ENCODE peak calls at places on chromosomes 7 and 10, in five cellular contexts. F, J, R, Q and Y are unnamed samples.

GRCh38 chr10:103055105-103055504 is 137.0 kb downstream of the CNNM2 start:
- DNase-seq in F (no peak), J (no peak), R (no peak), Q (no peak), Y (no peak)

GRCh38 chr7:4207011-4207410 is 475.1 kb upstream of the FOXK1 start:
- DNase-seq in R (no peak), Q (no peak), J (no peak), F (no peak), Y (no peak)

GRCh38 chr10:132186488-132187413 is at the start of gene DPYSL4:
- DNase-seq in Q (no peak), R (peak), F (no peak), J (peak), Y (no peak)

GRCh38 chr10:97852277-97852676 is 2.6 kb downstream of the GOLGA7B start:
- DNase-seq in J (no peak), F (no peak), R (no peak), Q (no peak), Y (no peak)

GRCh38 chr10:42367532-42368230 is 270.7 kb downstream of the ZNF33B start:
- DNase-seq in R (peak), Q (peak), F (peak), J (peak), Y (no peak)

GRCh38 chr10:3784510-3785250 is at the start of gene KLF6:
- DNase-seq in F (no peak), R (no peak), J (peak), Q (no peak), Y (no peak)

GRCh38 chr10:57418476-57418875 is 849.2 kb downstream of the IPMK start:
- DNase-seq in Q (no peak), F (no peak), J (no peak), R (no peak), Y (no peak)

GRCh38 chr7:70944516-70944915 is 187.4 kb upstream of the GALNT17 start:
- DNase-seq in Q (no peak), F (no peak), R (no peak), J (no peak), Y (no peak)

GRCh38 chr10:625751-626711 is 63.4 kb downstream of the DIP2C start:
- DNase-seq in F (no peak), R (no peak), Q (no peak), J (no peak), Y (no peak)

GRCh38 chr10:3099291-3100092 is 32.1 kb downstream of the PFKP start:
- DNase-seq in F (no peak), R (peak), Q (no peak), J (peak), Y (no peak)

GRCh38 chr7:151245360-151246160 is 2.9 kb downstream of the SMARCD3 start:
- DNase-seq in F (peak), J (no peak), R (no peak), Q (no peak), Y (peak)

GRCh38 chr10:101217450-101218281 is 11.6 kb downstream of the LBX1 start:
- DNase-seq in Q (no peak), R (no peak), F (peak), J (peak), Y (no peak)

GRCh38 chr7:142557971-142558582 is 191.2 kb upstream of the PRSS1 start:
- DNase-seq in Q (no peak), F (peak), R (no peak), J (peak), Y (peak)

GRCh38 chr7:137287651-137288258 is 55.8 kb downstream of the PTN start:
- DNase-seq in Q (no peak), R (no peak), J (no peak), F (no peak), Y (no peak)

GRCh38 chr10:85648279-85648754 is 718.3 kb downstream of the GRID1 start:
- DNase-seq in Q (no peak), R (no peak), F (no peak), J (no peak), Y (no peak)

GRCh38 chr10:130510755-130511154 is 374.6 kb downstream of the GLRX3 start:
- DNase-seq in F (no peak), J (no peak), Q (no peak), R (no peak), Y (no peak)

GRCh38 chr10:118300266-118300665 is 41.9 kb downstream of the FAM204A start:
- DNase-seq in Q (no peak), J (no peak), R (peak), F (no peak), Y (no peak)

GRCh38 chr10:80405636-80406035 is 2.7 kb upstream of the PRXL2A start:
- DNase-seq in R (no peak), Q (no peak), F (no peak), J (no peak), Y (no peak)

GRCh38 chr7:153473189-153473588 is 579.0 kb upstream of the DPP6 start:
- DNase-seq in Q (no peak), R (no peak), F (no peak), J (no peak), Y (no peak)